ENCODE peak calls at places on chromosomes 3 and 15, in eight cellular contexts. K is fibroblast of mammary gland; T is CD4-positive, alpha-beta T cell; N is cardiac muscle cell; W is GM12878; M is transverse colon; U is nephron progenitor cell; A is GM12865. F is an unnamed sample.

GRCh38 chr3:189355481-189356201 is 183.9 kb downstream of the TPRG1 start:
- DNase-seq in K (peak; percentile 44), T (peak; percentile 14), N (peak; percentile 91), W (no peak), M (peak; percentile 23), U (no peak), A (no peak), F (no peak)

GRCh38 chr3:169144271-169144670 is 519.2 kb downstream of the MECOM start:
- DNase-seq in K (no peak), T (no peak), N (no peak), W (no peak), M (no peak), U (no peak), A (no peak), F (no peak)

GRCh38 chr3:148600902-148601765 is 96.6 kb upstream of the AGTR1 start:
- DNase-seq in K (no peak), T (no peak), N (no peak), W (no peak), M (peak; percentile 19), U (no peak), A (no peak), F (no peak)

GRCh38 chr15:94972314-94972713 is 741.0 kb downstream of the MCTP2 start:
- DNase-seq in K (peak; percentile 10), T (no peak), N (peak; percentile 2), W (no peak), M (no peak), U (no peak), A (no peak), F (no peak)

GRCh38 chr3:151925876-151926275 is 52.4 kb downstream of the SUCNR1 start:
- DNase-seq in K (peak; percentile 83), T (no peak), N (peak; percentile 63), W (no peak), M (no peak), U (no peak), A (no peak), F (no peak)

GRCh38 chr15:72358532-72359180 is 17.2 kb downstream of the HEXA start:
- DNase-seq in K (peak; percentile 93), T (no peak), N (peak; percentile 83), W (no peak), M (peak; percentile 30), U (no peak), A (peak; percentile 75), F (no peak)

GRCh38 chr3:67531149-67532101 is 123.0 kb downstream of the SUCLG2 start:
- DNase-seq in K (peak; percentile 20), T (no peak), N (no peak), W (no peak), M (no peak), U (no peak), A (no peak), F (no peak)

GRCh38 chr3:42655980-42656679 is 2.6 kb downstream of the ZBTB47 start:
- DNase-seq in K (peak; percentile 79), T (no peak), N (peak; percentile 40), W (no peak), M (no peak), U (no peak), A (no peak), F (no peak)

GRCh38 chr3:39295184-39295775 is 15.4 kb upstream of the CX3CR1 start:
- DNase-seq in K (no peak), T (no peak), N (no peak), W (peak; percentile 95), M (no peak), U (no peak), A (peak; percentile 91), F (no peak)

GRCh38 chr3:133843634-133844033 is 38.0 kb downstream of the SRPRB start:
- DNase-seq in K (peak; percentile 88), T (no peak), N (peak; percentile 40), W (no peak), M (no peak), U (no peak), A (no peak), F (no peak)

GRCh38 chr3:45885979-45886711 is at the start of gene CCR9:
- DNase-seq in K (no peak), T (no peak), N (no peak), W (no peak), M (no peak), U (no peak), A (no peak), F (no peak)

GRCh38 chr3:48285675-48286074 is 44.8 kb downstream of the ZNF589 start:
- DNase-seq in K (no peak), T (no peak), N (no peak), W (no peak), M (no peak), U (no peak), A (no peak), F (no peak)

GRCh38 chr3:33035596-33035995 is 61.4 kb downstream of the GLB1 start:
- DNase-seq in K (peak; percentile 52), T (no peak), N (peak; percentile 53), W (no peak), M (no peak), U (no peak), A (no peak), F (no peak)

GRCh38 chr3:44439499-44440295 is 37.8 kb downstream of the ZNF445 start:
- DNase-seq in K (peak; percentile 87), T (peak; percentile 20), N (peak; percentile 99), W (peak; percentile 88), M (peak; percentile 69), U (no peak), A (peak; percentile 92), F (no peak)

GRCh38 chr15:43958894-43959330 is 132.1 kb downstream of the WDR76 start:
- DNase-seq in K (peak; percentile 95), T (no peak), N (peak; percentile 42), W (no peak), M (no peak), U (no peak), A (no peak), F (no peak)

GRCh38 chr3:171358171-171358890 is 101.9 kb downstream of the TNIK start:
- DNase-seq in K (no peak), T (no peak), N (no peak), W (no peak), M (peak; percentile 14), U (no peak), A (peak; percentile 40), F (no peak)

GRCh38 chr15:73607405-73607804 is 25.8 kb downstream of the NPTN start:
- DNase-seq in K (no peak), T (no peak), N (no peak), W (no peak), M (no peak), U (no peak), A (no peak), F (no peak)

GRCh38 chr3:27625848-27626247 is 96.3 kb downstream of the EOMES start:
- DNase-seq in K (no peak), T (no peak), N (no peak), W (no peak), M (no peak), U (no peak), A (no peak), F (no peak)

GRCh38 chr3:152309535-152310317 is 41.0 kb downstream of the MBNL1 start:
- DNase-seq in K (peak; percentile 89), T (no peak), N (peak; percentile 70), W (no peak), M (no peak), U (no peak), A (no peak), F (no peak)

GRCh38 chr3:178083906-178084823 is 452.1 kb upstream of the KCNMB2 start:
- DNase-seq in K (no peak), T (no peak), N (peak; percentile 53), W (no peak), M (no peak), U (no peak), A (no peak), F (no peak)

GRCh38 chr3:24514139-24514538 is 19.5 kb upstream of the THRB start:
- DNase-seq in K (no peak), T (no peak), N (no peak), W (no peak), M (no peak), U (no peak), A (no peak), F (no peak)

GRCh38 chr15:76196286-76196948 is 114.9 kb downstream of the ETFA start:
- DNase-seq in K (peak; percentile 86), T (no peak), N (peak; percentile 88), W (no peak), M (peak; percentile 79), U (peak; percentile 46), A (peak; percentile 27), F (no peak)

GRCh38 chr15:59691194-59691805 is 2.2 kb upstream of the BNIP2 start:
- DNase-seq in K (peak; percentile 57), T (peak; percentile 25), N (peak; percentile 71), W (peak; percentile 13), M (peak; percentile 55), U (peak; percentile 21), A (peak; percentile 65), F (no peak)

GRCh38 chr3:159674583-159674982 is 314.1 kb upstream of the IL12A start:
- DNase-seq in K (no peak), T (no peak), N (no peak), W (no peak), M (no peak), U (no peak), A (no peak), F (no peak)

GRCh38 chr3:15982667-15983145 is 184.9 kb upstream of the ANKRD28 start:
- DNase-seq in K (peak; percentile 97), T (no peak), N (peak; percentile 84), W (no peak), M (no peak), U (no peak), A (no peak), F (no peak)

GRCh38 chr3:185677146-185677829 is 91.2 kb downstream of the SENP2 start:
- DNase-seq in K (peak; percentile 86), T (no peak), N (peak; percentile 83), W (no peak), M (no peak), U (no peak), A (peak; percentile 71), F (no peak)
- TF ChIP-seq CTCF in K (peak; percentile 88), T (no peak), N (peak; percentile 83), W (peak; percentile 51), M (peak; percentile 73), U (peak; percentile 53), A (peak; percentile 67), F (peak; percentile 71)

DNA sequence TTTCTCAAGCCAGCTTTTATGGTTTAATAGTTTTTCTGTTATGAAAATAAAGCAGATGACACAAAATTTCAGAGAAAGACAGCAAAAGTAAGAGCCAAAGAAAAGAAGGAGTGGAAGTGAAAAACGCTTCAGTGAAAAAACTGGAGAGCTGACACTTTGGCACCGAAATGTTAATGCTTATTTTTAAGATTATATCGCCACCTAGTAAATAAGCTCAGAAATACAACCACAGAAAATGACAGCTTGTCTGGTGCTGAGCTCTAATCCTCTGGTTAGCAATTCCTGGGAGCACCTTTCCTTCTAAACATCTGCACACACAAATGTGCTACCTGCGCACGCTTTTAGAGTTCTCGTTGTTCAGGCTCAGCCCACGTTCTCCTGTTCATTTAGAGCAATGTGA is 101.7 kb downstream of the ZPLD1 start:
- DNase-seq in K (peak; percentile 43), T (no peak), N (peak; percentile 60), W (no peak), M (no peak), U (no peak), A (peak; percentile 35), F (no peak)
- TF ChIP-seq CTCF in K (peak; percentile 39), T (peak; percentile 37), N (peak; percentile 45), W (peak; percentile 56), M (peak; percentile 43), U (no peak), A (peak; percentile 26), F (peak; percentile 57)

GRCh38 chr15:40358492-40359353 is 704 bp downstream of the DISP2 start:
- DNase-seq in K (no peak), T (no peak), N (no peak), W (no peak), M (peak; percentile 38), U (no peak), A (peak; percentile 29), F (no peak)
- TF ChIP-seq CTCF in K (no peak), T (no peak), N (no peak), W (peak; percentile 2), M (no peak), U (no peak), A (no peak), F (no peak)

GRCh38 chr3:98068824-98069223 is 18.1 kb upstream of the OR5AC2 start:
- DNase-seq in K (no peak), T (no peak), N (no peak), W (no peak), M (no peak), U (no peak), A (no peak), F (no peak)
- TF ChIP-seq CTCF in K (peak; percentile 9), T (no peak), N (no peak), W (no peak), M (no peak), U (peak; percentile 22), A (no peak), F (peak; percentile 52)